ENCODE peak calls at places on chromosomes 4 and X, in seven cellular contexts. I is mammary epithelial cell, U is uterus, D is bronchial epithelial cell, G is Caco-2, R is astrocyte of the spinal cord, M is osteoblast. S is an unnamed sample.

GRCh38 chrX:79081895-79082512 is 62.5 kb upstream of the GPR174 start:
- DNase-seq in I (peak; percentile 30), U (no peak), D (peak; percentile 25), G (peak; percentile 2), R (peak; percentile 28), M (no peak), S (no peak)

GRCh38 chr4:142356797-142357196 is 489.3 kb downstream of the INPP4B start:
- DNase-seq in I (no peak), U (no peak), D (no peak), G (no peak), R (no peak), M (no peak), S (no peak)

GRCh38 chrX:78199851-78200250 is 60.4 kb upstream of the TAF9B start:
- DNase-seq in I (peak; percentile 8), U (no peak), D (peak; percentile 42), G (peak; percentile 3), R (peak; percentile 0), M (no peak), S (no peak)

GRCh38 chrX:96906741-96907140 is 23.0 kb downstream of the RPA4 start:
- DNase-seq in I (peak; percentile 8), U (no peak), D (no peak), G (no peak), R (peak; percentile 43), M (peak; percentile 29), S (no peak)

GRCh38 chr4:128288689-128289106 is 1.1 kb upstream of the PGRMC2 start:
- DNase-seq in I (peak; percentile 79), U (no peak), D (peak; percentile 86), G (peak; percentile 54), R (peak; percentile 53), M (no peak), S (no peak)

GRCh38 chr4:40361338-40361737 is 26.2 kb downstream of the CHRNA9 start:
- DNase-seq in I (no peak), U (no peak), D (no peak), G (no peak), R (no peak), M (no peak), S (no peak)

GRCh38 chr4:3879681-3880594 is 113.8 kb downstream of the ADRA2C start:
- DNase-seq in I (no peak), U (no peak), D (no peak), G (no peak), R (no peak), M (peak; percentile 72), S (no peak)

GRCh38 chr4:2077537-2078460 is 18.7 kb downstream of the NAT8L start:
- DNase-seq in I (no peak), U (no peak), D (no peak), G (no peak), R (no peak), M (peak; percentile 76), S (no peak)

GRCh38 chrX:129759576-129760061 is 20.1 kb upstream of the SASH3 start:
- DNase-seq in I (peak; percentile 69), U (no peak), D (peak; percentile 46), G (peak; percentile 14), R (peak; percentile 89), M (peak; percentile 19), S (peak; percentile 32)

GRCh38 chrX:87299563-87300160 is 217.9 kb upstream of the KLHL4 start:
- DNase-seq in I (peak; percentile 1), U (no peak), D (peak; percentile 11), G (peak; percentile 1), R (peak; percentile 11), M (no peak), S (no peak)

GRCh38 chr4:88333741-88334405 is 44.8 kb upstream of the HERC6 start:
- DNase-seq in I (peak; percentile 36), U (peak; percentile 47), D (peak; percentile 74), G (no peak), R (no peak), M (peak; percentile 68), S (no peak)

GRCh38 chr4:80540785-80541469 is 205.4 kb downstream of the CFAP299 start:
- DNase-seq in I (peak; percentile 2), U (no peak), D (no peak), G (no peak), R (peak; percentile 12), M (peak; percentile 8), S (no peak)

GRCh38 chrX:107935200-107935599 is 47.0 kb downstream of the TEX13B start:
- DNase-seq in I (peak; percentile 73), U (no peak), D (peak; percentile 90), G (no peak), R (peak; percentile 5), M (peak; percentile 76), S (peak; percentile 28)

GRCh38 chr4:116632269-116632668 is 453.1 kb downstream of the TRAM1L1 start:
- DNase-seq in I (no peak), U (no peak), D (no peak), G (no peak), R (no peak), M (no peak), S (no peak)

GRCh38 chr4:116638592-116638991 is 446.8 kb downstream of the TRAM1L1 start:
- DNase-seq in I (no peak), U (no peak), D (no peak), G (no peak), R (no peak), M (no peak), S (no peak)

GRCh38 chr4:116639070-116639577 is 446.3 kb downstream of the TRAM1L1 start:
- DNase-seq in I (no peak), U (no peak), D (no peak), G (no peak), R (no peak), M (no peak), S (no peak)

DNA sequence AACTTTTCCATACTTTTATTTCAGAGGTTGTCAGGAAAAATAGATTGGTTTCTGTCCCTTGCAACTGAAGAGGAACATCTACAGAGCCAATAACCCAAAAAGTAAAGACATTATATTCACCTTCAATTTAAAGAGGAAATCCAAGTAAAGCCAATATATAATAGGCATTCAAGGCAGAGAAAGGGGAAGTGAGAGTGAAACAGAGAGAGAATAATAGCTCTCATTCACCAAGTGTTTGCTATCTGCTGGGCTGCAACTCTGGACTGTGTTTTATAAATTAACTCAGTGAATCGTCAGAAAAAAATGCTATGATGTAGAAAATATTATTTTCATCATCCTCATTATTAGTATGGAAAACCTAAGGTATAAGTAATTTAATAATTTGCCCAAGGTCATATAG is 448.5 kb downstream of the TRAM1L1 start:
- DNase-seq in I (no peak), U (no peak), D (no peak), G (no peak), R (no peak), M (no peak), S (no peak)
- TF ChIP-seq CTCF in I (no peak), U (no peak), D (no peak), G (no peak), R (no peak), M (no peak), S (no peak)

GRCh38 chrX:53279296-53280237 is 1.8 kb downstream of the IQSEC2 start:
- DNase-seq in I (no peak), U (no peak), D (no peak), G (no peak), R (no peak), M (no peak), S (no peak)

GRCh38 chrX:53281321-53281822 is at the start of gene IQSEC2:
- DNase-seq in I (peak; percentile 71), U (peak; percentile 94), D (peak; percentile 65), G (peak; percentile 20), R (peak; percentile 85), M (peak; percentile 89), S (no peak)

GRCh38 chrX:53282313-53282712 is 929 bp upstream of the IQSEC2 start:
- DNase-seq in I (no peak), U (peak; percentile 55), D (no peak), G (no peak), R (peak; percentile 22), M (no peak), S (no peak)

GRCh38 chrX:53280316-53280702 is 1.1 kb downstream of the IQSEC2 start:
- DNase-seq in I (no peak), U (no peak), D (no peak), G (no peak), R (no peak), M (no peak), S (no peak)

DNA sequence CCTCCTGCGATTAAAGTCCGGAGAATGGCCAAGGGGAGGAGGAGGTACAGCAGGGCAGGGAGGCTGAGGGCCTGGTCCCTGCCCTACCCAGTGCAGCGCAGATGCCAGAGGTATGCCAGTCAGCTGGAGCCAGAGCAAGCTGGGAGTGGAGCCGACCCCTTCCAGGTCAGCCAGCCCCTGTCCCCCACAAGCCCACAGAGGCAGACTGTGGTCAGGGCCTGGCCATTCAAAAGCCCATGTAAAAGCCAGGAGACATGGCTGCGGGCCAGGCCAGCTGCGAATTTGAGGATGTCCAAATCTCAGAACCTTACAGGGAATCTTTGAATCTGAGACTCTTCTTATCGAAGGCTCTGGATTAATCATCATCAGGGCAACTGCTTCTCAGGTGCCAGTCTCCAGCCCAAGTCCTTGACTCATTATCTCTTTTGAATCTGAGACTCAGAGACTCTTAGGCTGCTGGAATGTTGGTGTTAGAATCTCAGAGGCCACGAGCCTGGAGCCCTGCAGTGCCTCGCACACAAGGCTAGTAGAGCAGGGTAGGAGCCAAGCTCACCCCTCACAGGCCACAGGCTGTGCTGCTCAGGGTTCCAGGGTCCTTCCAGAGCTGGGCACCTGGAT is 572 bp downstream of the IQSEC2 start:
- DNase-seq in I (peak; percentile 55), U (peak; percentile 71), D (peak; percentile 64), G (no peak), R (peak; percentile 36), M (peak; percentile 92), S (no peak)
- H3K4me3 ChIP-seq in I (peak overlapping the region; percentile 22), U (peak overlapping the region; percentile 28), D (peak overlapping the region; percentile 45), G (no peak overlapping the region), R (peak overlapping the region; percentile 33), M (peak overlapping the region; percentile 64), S (peak overlapping the region; percentile 30)

DNA sequence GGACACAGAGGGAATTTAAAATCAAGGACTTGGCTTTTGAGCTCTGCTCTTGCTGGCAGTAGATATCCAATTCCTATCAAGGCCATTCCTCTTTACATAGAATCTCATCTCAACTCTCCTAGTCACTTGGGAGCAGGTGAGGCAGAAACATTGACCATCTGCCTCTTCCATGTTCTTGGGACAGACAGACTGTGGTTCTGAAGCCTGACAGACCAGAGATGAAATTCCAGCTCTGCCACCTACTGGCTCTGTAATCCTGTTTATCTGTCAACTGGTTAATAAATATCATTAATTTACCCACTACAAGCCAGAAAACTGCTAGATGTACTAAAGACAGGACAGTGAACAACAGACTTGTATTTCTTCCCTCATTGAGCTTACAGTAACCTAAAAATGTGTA is 300.8 kb downstream of the ADGRL3 start:
- DNase-seq in I (peak; percentile 34), U (no peak), D (peak; percentile 52), G (no peak), R (no peak), M (no peak), S (no peak)
- TF ChIP-seq CTCF in I (peak; percentile 55), U (no peak), D (peak; percentile 36), G (no peak), R (peak; percentile 25), M (no peak), S (peak; percentile 28)

DNA sequence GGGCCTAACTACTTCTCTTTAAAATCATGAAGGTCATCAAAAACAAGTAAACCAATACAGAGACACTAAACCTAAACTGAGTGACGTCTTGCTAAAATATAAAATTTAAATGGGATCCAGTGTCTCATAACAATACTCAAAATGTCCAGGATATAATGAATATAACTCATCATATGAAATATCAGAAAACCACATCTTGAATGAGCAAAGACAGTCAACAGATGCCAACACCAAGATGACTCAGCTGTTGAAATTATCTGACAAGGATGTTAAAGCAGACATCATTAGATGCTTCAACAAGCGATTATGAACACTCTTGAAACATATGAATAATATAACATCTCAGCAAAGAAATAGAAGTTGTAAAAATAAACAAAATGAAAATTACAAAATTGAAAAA is 8.3 kb downstream of the NAP1L2 start:
- DNase-seq in I (peak; percentile 1), U (no peak), D (no peak), G (no peak), R (no peak), M (peak; percentile 23), S (no peak)
- H3K4me3 ChIP-seq in I (no peak overlapping the region), U (no peak overlapping the region), D (no peak overlapping the region), G (no peak overlapping the region), R (no peak overlapping the region), M (no peak overlapping the region), S (no peak overlapping the region)

S was measured in kidney epithelial cell.